ENCODE peak calls at places on chromosome 16, in seven cellular contexts. B, Y, R, X, T, D and L are unnamed samples.
A peak's percentile ranks its signal among the peaks of the same experiment; 100 is the strongest.

GRCh38 chr16:88973007-88973410 is 4.0 kb downstream of the CBFA2T3 start:
- DNase-seq in B (no peak), Y (no peak), R (no peak), X (no peak), T (no peak), D (no peak), L (no peak)

GRCh38 chr16:70681382-70682238 is 4.2 kb downstream of the MTSS2 start:
- DNase-seq in B (no peak), Y (no peak), R (peak; percentile 18), X (no peak), T (no peak), D (no peak), L (no peak)

GRCh38 chr16:14186007-14186953 is 115.2 kb downstream of the MRTFB start:
- DNase-seq in B (peak; percentile 51), Y (peak; percentile 46), R (peak; percentile 31), X (peak; percentile 80), T (no peak), D (peak; percentile 4), L (no peak)

GRCh38 chr16:1491327-1491726 is 1.8 kb upstream of the TELO2 start:
- DNase-seq in B (no peak), Y (no peak), R (no peak), X (no peak), T (no peak), D (no peak), L (no peak)

GRCh38 chr16:483351-484075 is 44.0 kb upstream of the CAPN15 start:
- DNase-seq in B (peak; percentile 27), Y (no peak), R (no peak), X (peak; percentile 25), T (no peak), D (no peak), L (no peak)

GRCh38 chr16:67988675-67989074 is 8.4 kb upstream of the DPEP3 start:
- DNase-seq in B (no peak), Y (no peak), R (no peak), X (no peak), T (no peak), D (no peak), L (no peak)

GRCh38 chr16:47854737-47855136 is 301.1 kb downstream of the ABCC12 start:
- DNase-seq in B (no peak), Y (no peak), R (no peak), X (no peak), T (no peak), D (no peak), L (no peak)

GRCh38 chr16:56192644-56192960 is 1.3 kb downstream of the GNAO1 start:
- DNase-seq in B (no peak), Y (no peak), R (no peak), X (no peak), T (no peak), D (no peak), L (no peak)

GRCh38 chr16:31354394-31355291 is at the start of gene ITGAX:
- DNase-seq in B (peak; percentile 45), Y (no peak), R (peak; percentile 54), X (peak; percentile 4), T (no peak), D (no peak), L (no peak)

GRCh38 chr16:878071-878784 is 77.7 kb upstream of the GNG13 start:
- DNase-seq in B (no peak), Y (peak; percentile 69), R (peak; percentile 11), X (no peak), T (no peak), D (peak; percentile 54), L (no peak)

GRCh38 chr16:21172650-21173049 is 14.2 kb downstream of the LDAF1 start:
- DNase-seq in B (no peak), Y (no peak), R (no peak), X (no peak), T (no peak), D (no peak), L (no peak)

GRCh38 chr16:81502396-81503060 is 57.9 kb downstream of the CMIP start:
- DNase-seq in B (no peak), Y (no peak), R (no peak), X (no peak), T (no peak), D (no peak), L (no peak)

GRCh38 chr16:54080524-54081008 is 206.0 kb downstream of the IRX3 start:
- DNase-seq in B (peak; percentile 97), Y (no peak), R (no peak), X (peak; percentile 91), T (peak; percentile 92), D (no peak), L (peak; percentile 50)

GRCh38 chr16:22979038-22979437 is 165.1 kb downstream of the HS3ST2 start:
- DNase-seq in B (no peak), Y (no peak), R (no peak), X (no peak), T (no peak), D (no peak), L (no peak)

GRCh38 chr16:17313085-17313611 is 157.6 kb downstream of the XYLT1 start:
- DNase-seq in B (no peak), Y (no peak), R (no peak), X (no peak), T (peak; percentile 73), D (no peak), L (peak; percentile 8)

GRCh38 chr16:734981-735881 is 5.6 kb downstream of the CIAO3 start:
- DNase-seq in B (no peak), Y (no peak), R (no peak), X (no peak), T (no peak), D (no peak), L (peak; percentile 17)

GRCh38 chr16:4936181-4936990 is 562 bp downstream of the PPL start:
- DNase-seq in B (no peak), Y (peak; percentile 67), R (no peak), X (no peak), T (peak; percentile 40), D (no peak), L (peak; percentile 82)

GRCh38 chr16:67128887-67129286 is 19.1 kb downstream of the PHAF1 start:
- DNase-seq in B (no peak), Y (no peak), R (no peak), X (no peak), T (no peak), D (no peak), L (no peak)

GRCh38 chr16:58048494-58048893 is 22.9 kb downstream of the MMP15 start:
- DNase-seq in B (no peak), Y (no peak), R (no peak), X (no peak), T (no peak), D (no peak), L (no peak)

GRCh38 chr16:87570938-87571867 is 31.1 kb upstream of the JPH3 start:
- DNase-seq in B (no peak), Y (peak; percentile 85), R (peak; percentile 47), X (peak; percentile 77), T (peak; percentile 52), D (peak; percentile 19), L (peak; percentile 36)

GRCh38 chr16:49701867-49702494 is 153.9 kb downstream of the ZNF423 start:
- DNase-seq in B (no peak), Y (peak; percentile 77), R (peak; percentile 76), X (peak; percentile 64), T (peak; percentile 26), D (no peak), L (no peak)

GRCh38 chr16:28063611-28064061 is at the start of gene GSG1L:
- DNase-seq in B (no peak), Y (no peak), R (no peak), X (no peak), T (no peak), D (no peak), L (no peak)
- TF ChIP-seq CTCF in B (no peak), Y (no peak), R (peak; percentile 39), X (no peak), T (peak; percentile 23), D (no peak), L (no peak)

GRCh38 chr16:82641336-82641984 is 14.7 kb downstream of the CDH13 start:
- DNase-seq in B (no peak), Y (no peak), R (no peak), X (peak; percentile 70), T (no peak), D (peak; percentile 12), L (no peak)
- TF ChIP-seq CTCF in B (peak; percentile 63), Y (no peak), R (peak; percentile 46), X (peak; percentile 69), T (no peak), D (peak; percentile 49), L (no peak)

GRCh38 chr16:12255919-12256665 is 279.6 kb downstream of the SNX29 start:
- DNase-seq in B (no peak), Y (no peak), R (no peak), X (no peak), T (no peak), D (peak; percentile 93), L (no peak)

GRCh38 chr16:12259258-12259657 is 282.7 kb downstream of the SNX29 start:
- DNase-seq in B (no peak), Y (no peak), R (no peak), X (no peak), T (no peak), D (no peak), L (no peak)

GRCh38 chr16:12256880-12257279 is 280.3 kb downstream of the SNX29 start:
- DNase-seq in B (peak; percentile 19), Y (no peak), R (no peak), X (no peak), T (no peak), D (no peak), L (no peak)

GRCh38 chr16:12258806-12259205 is 282.3 kb downstream of the SNX29 start:
- DNase-seq in B (no peak), Y (no peak), R (no peak), X (no peak), T (no peak), D (no peak), L (no peak)

GRCh38 chr16:12257926-12258561 is 281.5 kb downstream of the SNX29 start:
- DNase-seq in B (no peak), Y (peak; percentile 32), R (no peak), X (no peak), T (no peak), D (peak; percentile 85), L (no peak)
- TF ChIP-seq CTCF in B (no peak), Y (no peak), R (peak; percentile 33), X (no peak), T (no peak), D (peak; percentile 88), L (no peak)

GRCh38 chr16:52580488-52580887 is 33.5 kb upstream of the TOX3 start:
- DNase-seq in B (no peak), Y (no peak), R (no peak), X (no peak), T (no peak), D (no peak), L (no peak)

GRCh38 chr16:52578007-52578828 is 31.3 kb upstream of the TOX3 start:
- DNase-seq in B (no peak), Y (no peak), R (no peak), X (no peak), T (no peak), D (no peak), L (no peak)

GRCh38 chr16:52584354-52584840 is 37.5 kb upstream of the TOX3 start:
- DNase-seq in B (no peak), Y (no peak), R (no peak), X (no peak), T (no peak), D (no peak), L (no peak)

GRCh38 chr16:52578829-52579193 is 31.9 kb upstream of the TOX3 start:
- DNase-seq in B (no peak), Y (no peak), R (no peak), X (no peak), T (no peak), D (no peak), L (no peak)

DNA sequence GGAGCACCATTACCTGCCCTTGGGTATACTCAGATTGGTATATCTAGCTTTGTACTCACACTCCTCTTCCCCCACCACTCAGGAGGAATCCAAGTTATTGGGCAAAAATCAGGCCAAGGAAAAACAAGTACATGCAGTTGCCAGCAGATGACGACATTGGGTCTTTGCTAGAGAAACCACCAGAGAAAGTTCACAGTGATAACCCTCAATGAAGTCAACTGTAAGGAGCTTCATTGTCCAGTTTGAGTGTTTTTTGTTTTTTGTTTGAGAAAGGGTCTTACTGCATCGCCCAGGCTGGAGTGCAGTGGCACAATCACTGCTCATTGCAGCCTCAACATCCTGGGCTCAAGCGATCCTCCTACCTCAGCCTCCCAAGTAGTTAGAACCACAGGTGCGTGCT is 34.6 kb upstream of the TOX3 start:
- DNase-seq in B (no peak), Y (no peak), R (no peak), X (no peak), T (no peak), D (no peak), L (no peak)
- TF ChIP-seq CTCF in B (no peak), Y (no peak), R (no peak), X (no peak), T (no peak), D (peak; percentile 37), L (no peak)